ENCODE peak calls at places on chromosomes 2 and 18, in eight cellular contexts. G is small intestine; S is astrocyte; R is aorta; Z is suprapubic skin; Q is CD4-positive, alpha-beta memory T cell; I is tibial artery; L is mesenchymal stem cell. W is an unnamed sample.

GRCh38 chr18:63306819-63307554 is 12.6 kb downstream of the BCL2 start:
- DNase-seq in G (no peak), L (no peak), Q (no peak), S (no peak), R (no peak), I (no peak), Z (no peak), W (no peak)

GRCh38 chr2:134446431-134447091 is 192.7 kb downstream of the MGAT5 start:
- DNase-seq in I (no peak), S (peak), Z (no peak), G (no peak), Q (no peak), L (peak), R (no peak), W (peak)

GRCh38 chr2:224412064-224412921 is 10.4 kb upstream of the FAM124B start:
- DNase-seq in I (no peak), L (peak), G (no peak), S (peak), Z (no peak), R (no peak), Q (no peak), W (peak)

GRCh38 chr2:192194065-192194865 is 468 bp downstream of the TMEFF2 start:
- DNase-seq in R (peak), Q (no peak), I (peak), G (no peak), L (peak), Z (peak), S (peak), W (peak)

GRCh38 chr2:30310955-30311354 is 79.6 kb downstream of the LBH start:
- DNase-seq in Z (no peak), Q (no peak), G (no peak), S (no peak), L (no peak), R (no peak), I (no peak), W (no peak)

GRCh38 chr18:24049142-24049541 is 34.6 kb downstream of the TTC39C start:
- DNase-seq in S (no peak), G (no peak), I (no peak), L (no peak), Q (no peak), R (no peak), Z (no peak), W (no peak)

GRCh38 chr2:8276071-8276470 is 405.8 kb upstream of the ID2 start:
- DNase-seq in S (no peak), R (no peak), Z (no peak), I (no peak), Q (no peak), L (no peak), G (no peak), W (no peak)

GRCh38 chr2:106869512-106870276 is 16.3 kb downstream of the ST6GAL2 start:
- DNase-seq in I (no peak), S (no peak), R (no peak), Z (no peak), Q (no peak), G (no peak), L (no peak), W (no peak)

GRCh38 chr2:66446924-66447323 is 12.0 kb downstream of the MEIS1 start:
- DNase-seq in Z (no peak), R (no peak), S (no peak), L (no peak), I (no peak), G (no peak), Q (no peak), W (no peak)

GRCh38 chr18:68735498-68736343 is 20.8 kb upstream of the TMX3 start:
- DNase-seq in G (peak), R (no peak), I (no peak), S (peak), L (peak), Z (no peak), Q (no peak), W (no peak)

GRCh38 chr18:50427896-50428295 is 53.0 kb downstream of the SKA1 start:
- DNase-seq in Z (no peak), L (no peak), G (no peak), S (no peak), Q (no peak), I (no peak), R (no peak), W (no peak)

GRCh38 chr18:23356915-23357421 is 96.1 kb upstream of the RIOK3 start:
- DNase-seq in S (peak), L (peak), G (peak), Z (no peak), Q (no peak), R (no peak), I (no peak), W (no peak)

GRCh38 chr2:159648643-159649042 is 32.3 kb upstream of the BAZ2B start:
- DNase-seq in L (no peak), I (no peak), Q (no peak), S (no peak), G (no peak), R (no peak), Z (no peak), W (no peak)

GRCh38 chr2:112646791-112647720 is 1.3 kb downstream of the SLC20A1 start:
- DNase-seq in R (no peak), S (no peak), Z (peak), I (no peak), Q (no peak), L (peak), G (no peak), W (no peak)

GRCh38 chr2:30218814-30219213 is 12.5 kb upstream of the LBH start:
- DNase-seq in G (no peak), L (no peak), Z (peak), Q (no peak), R (no peak), I (no peak), S (peak), W (no peak)

DNA sequence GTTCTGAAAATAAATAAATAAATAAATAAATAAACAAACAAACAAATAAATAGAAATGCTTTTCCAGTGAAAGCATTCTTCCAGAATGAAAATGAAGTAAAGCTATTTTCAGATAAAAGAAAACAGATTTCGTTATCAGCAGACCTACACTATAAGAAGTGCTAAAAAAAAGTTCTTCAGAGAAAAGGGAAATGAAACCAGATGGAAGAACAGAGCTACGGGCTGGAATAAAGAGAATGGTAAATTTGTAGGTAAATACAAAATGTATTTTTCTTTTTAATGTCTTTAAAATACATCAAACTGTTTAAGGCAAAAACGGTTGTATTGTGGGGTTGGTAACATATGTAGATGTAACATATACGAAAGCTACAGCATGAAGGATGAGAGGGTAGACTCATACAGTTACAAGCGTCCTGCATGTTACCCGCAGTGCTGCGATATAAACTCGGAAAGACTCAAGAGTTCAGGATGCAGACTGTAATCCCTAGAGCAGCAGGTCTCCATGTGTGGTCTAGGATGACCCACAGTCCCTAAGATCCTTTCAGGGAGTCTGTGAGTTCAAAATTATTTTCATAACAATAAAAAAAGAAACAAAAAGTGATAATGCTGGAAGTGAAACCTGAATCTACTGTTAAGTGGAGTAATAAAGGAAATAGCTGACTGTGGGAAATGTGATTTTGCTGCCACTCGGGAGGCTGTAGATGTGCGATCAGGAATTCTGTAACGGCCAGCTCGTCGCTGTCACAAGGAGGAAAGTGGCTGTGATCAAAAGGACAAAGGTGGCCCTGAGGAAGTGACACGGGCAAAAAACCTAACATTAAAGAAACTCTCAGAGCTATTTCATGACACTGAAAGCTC is 5.3 kb upstream of the RAB12 start:
- DNase-seq in S (no peak), Q (no peak), L (no peak), G (no peak), I (no peak), Z (no peak), R (no peak), W (no peak)
- H3K4me3 ChIP-seq in S (no peak), Q (no peak), L (no peak), G (no peak), I (no peak), Z (peak), R (no peak), W (no peak)

GRCh38 chr18:44943201-44943881 is 262.7 kb downstream of the SETBP1 start:
- DNase-seq in S (peak), R (no peak), L (peak), Q (no peak), G (no peak), Z (no peak), I (no peak), W (no peak)
- H3K27ac ChIP-seq in S (no peak), R (no peak), L (peak), Q (no peak), G (no peak), Z (no peak), I (no peak), W (no peak)

DNA sequence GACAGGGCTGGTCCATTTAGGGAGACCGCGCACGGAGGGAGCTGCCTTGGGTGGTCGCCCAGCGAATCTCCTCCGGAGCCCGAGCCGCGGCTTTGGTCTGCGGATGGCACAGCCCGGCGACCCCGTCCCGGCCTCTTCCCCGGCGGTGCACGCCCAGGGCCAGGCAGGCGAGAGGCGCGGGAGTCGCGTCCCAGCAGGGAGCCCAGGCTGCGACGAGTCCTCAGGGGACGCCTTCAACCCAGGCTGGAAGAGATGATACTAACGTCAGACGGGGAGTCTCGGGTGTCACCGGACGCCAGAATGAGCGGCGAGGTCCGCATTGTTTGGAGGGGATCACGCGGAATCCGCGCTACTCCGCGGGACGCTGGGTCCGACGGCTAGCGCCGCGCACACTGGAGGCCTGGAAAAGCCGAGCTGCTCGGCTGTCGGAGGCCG is 909 bp upstream of the CRACDL start:
- DNase-seq in I (no peak), R (no peak), G (no peak), Q (no peak), L (no peak), S (no peak), Z (no peak), W (no peak)
- H3K4me3 ChIP-seq in I (no peak), R (no peak), G (no peak), Q (no peak), L (no peak), S (no peak), Z (peak), W (peak)

GRCh38 chr18:43396266-43396665 is 119.0 kb upstream of the SYT4 start:
- DNase-seq in L (peak), Q (no peak), I (no peak), R (no peak), S (no peak), G (no peak), Z (no peak), W (no peak)

GRCh38 chr18:43393174-43393573 is 115.9 kb upstream of the SYT4 start:
- DNase-seq in G (no peak), I (no peak), R (no peak), S (peak), L (no peak), Z (no peak), Q (no peak), W (no peak)

DNA sequence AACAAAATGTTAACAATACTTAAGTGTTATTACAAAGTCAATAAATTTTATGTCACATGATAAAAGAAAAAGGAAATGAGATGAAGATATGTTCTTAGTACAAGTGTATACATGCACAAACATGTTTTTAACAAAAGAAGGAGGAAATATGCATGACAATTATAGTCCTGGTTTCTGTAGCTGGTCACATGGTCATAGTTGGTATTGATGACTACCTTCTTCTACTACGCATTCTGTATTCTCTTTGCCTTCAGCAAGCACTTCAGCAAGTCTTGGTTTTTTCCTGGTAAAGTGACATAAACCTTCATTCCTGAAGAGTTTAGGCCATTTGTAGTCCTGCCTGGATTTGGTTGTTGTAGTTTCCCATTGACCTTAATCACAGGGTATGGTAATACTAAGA is 121.3 kb upstream of the SYT4 start:
- DNase-seq in I (no peak), G (no peak), Z (no peak), L (no peak), S (no peak), Q (no peak), R (no peak), W (no peak)
- H3K27ac ChIP-seq in I (no peak), G (no peak), Z (no peak), L (no peak), S (no peak), Q (no peak), R (no peak), W (no peak)

DNA sequence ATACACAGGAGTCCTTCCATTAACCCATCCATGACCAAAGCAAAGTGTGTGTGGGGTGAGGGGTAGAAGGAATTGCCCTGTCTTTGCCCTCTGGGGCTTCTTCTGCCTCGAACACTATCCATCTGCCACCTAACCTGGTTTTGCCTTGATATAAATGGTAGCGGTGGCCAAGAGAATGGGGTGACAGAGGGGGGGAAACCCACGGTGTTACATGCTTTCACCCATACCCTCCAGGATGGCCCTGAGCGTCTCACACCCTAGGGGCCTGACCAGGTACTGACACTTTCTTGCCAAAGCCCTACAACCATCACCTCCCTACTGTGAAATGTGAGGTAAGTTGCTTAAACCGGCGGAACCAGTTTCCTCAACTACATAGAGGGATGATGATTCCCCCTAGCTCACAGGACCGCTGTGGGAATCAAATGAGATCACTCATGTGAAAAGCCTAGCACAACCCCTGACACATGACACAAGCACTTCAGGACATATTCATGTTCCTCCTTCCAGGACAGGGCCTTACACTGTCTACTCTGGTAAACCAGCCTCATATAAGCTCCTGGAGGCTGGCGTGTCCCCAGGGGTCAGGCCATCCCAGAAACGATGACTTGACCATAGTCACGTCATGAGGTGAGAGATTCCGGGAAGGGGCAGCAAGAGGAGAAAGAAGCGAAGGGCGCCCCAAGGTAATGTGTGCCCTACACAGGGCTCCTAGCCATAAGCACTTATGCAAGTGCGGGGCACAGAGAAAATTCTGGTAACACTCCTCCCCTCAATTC is 49.7 kb downstream of the C2orf42 start:
- DNase-seq in I (peak), L (peak), G (peak), S (peak), Q (peak), R (peak), Z (no peak), W (no peak)
- H3K4me3 ChIP-seq in I (peak), L (no peak), G (peak), S (peak), Q (peak), R (no peak), Z (peak), W (peak)

DNA sequence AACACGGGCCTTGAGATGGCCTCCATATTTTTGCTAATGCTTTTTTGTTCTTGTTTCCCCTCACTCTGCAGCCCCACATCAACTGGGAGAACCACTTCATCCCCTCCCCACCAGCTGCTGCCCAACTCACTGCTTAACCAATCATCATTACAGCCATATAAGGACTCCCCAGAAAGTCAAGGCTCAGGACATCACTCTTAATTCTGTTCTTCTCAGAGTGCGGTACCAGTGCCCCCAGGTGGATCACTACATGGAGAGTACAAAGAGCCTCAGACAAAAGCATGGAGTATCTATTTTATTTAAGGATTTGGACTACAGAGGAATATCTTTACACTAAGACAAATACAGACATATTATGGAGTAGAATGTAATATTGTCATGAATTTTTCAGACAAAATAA is 340.6 kb downstream of the PAX3 start:
- DNase-seq in Q (no peak), R (no peak), L (no peak), I (no peak), G (no peak), Z (no peak), S (no peak), W (no peak)
- H3K27ac ChIP-seq in Q (no peak), R (no peak), L (no peak), I (no peak), G (no peak), Z (no peak), S (no peak), W (no peak)

GRCh38 chr2:199461455-199462166 is 3.9 kb upstream of the SATB2 start:
- DNase-seq in G (no peak), R (no peak), S (no peak), Q (no peak), L (no peak), Z (no peak), I (no peak), W (no peak)
- H3K4me3 ChIP-seq in G (peak), R (no peak), S (peak), Q (no peak), L (no peak), Z (no peak), I (no peak), W (peak)

W was measured in dorsolateral prefrontal cortex.